ENCODE peak calls at places on chromosomes 5 and 9, in four cellular contexts. S, I, W and U are unnamed samples.

GRCh38 chr9:124074746-124075145 is 63.2 kb downstream of the LHX2 start:
- DNase-seq in I (no peak), W (no peak), S (peak), U (no peak)

GRCh38 chr9:36928670-36929349 is 105.3 kb downstream of the PAX5 start:
- DNase-seq in W (no peak), S (peak), I (peak), U (no peak)

GRCh38 chr9:133204993-133205336 is 4.1 kb downstream of the OBP2B start:
- DNase-seq in S (no peak), W (no peak), I (no peak), U (no peak)

GRCh38 chr9:78707481-78707977 is 410.6 kb downstream of the PSAT1 start:
- DNase-seq in I (peak), S (no peak), W (no peak), U (no peak)

GRCh38 chr9:136791466-136792276 is 527 bp downstream of the TMEM141 start:
- DNase-seq in W (no peak), S (peak), I (no peak), U (peak)

GRCh38 chr9:91374939-91375338 is 13.2 kb upstream of the AUH start:
- DNase-seq in I (peak), W (no peak), S (no peak), U (no peak)

GRCh38 chr9:136742640-136743391 is at the start of gene LCN10:
- DNase-seq in W (no peak), S (peak), I (no peak), U (peak)

GRCh38 chr9:3478549-3478953 is 47.2 kb downstream of the RFX3 start:
- DNase-seq in I (no peak), S (peak), W (no peak), U (no peak)

GRCh38 chr9:69308217-69308931 is 16.6 kb upstream of the ENTREP1 start:
- DNase-seq in W (no peak), I (no peak), S (peak), U (no peak)
- H2BK5ac ChIP-seq in W (peak), I (no peak), S (peak), U (peak)

GRCh38 chr9:130356033-130356432 is 88.7 kb upstream of the ASS1 start:
- DNase-seq in S (no peak), I (no peak), W (no peak), U (no peak)

GRCh38 chr9:130354806-130355205 is 89.2 kb downstream of the HMCN2 start:
- DNase-seq in S (no peak), I (no peak), W (no peak), U (no peak)

GRCh38 chr9:130352081-130352480 is 86.5 kb downstream of the HMCN2 start:
- DNase-seq in I (no peak), W (no peak), S (no peak), U (no peak)

GRCh38 chr9:130352586-130353285 is 87.2 kb downstream of the HMCN2 start:
- DNase-seq in S (no peak), I (no peak), W (no peak), U (no peak)

GRCh38 chr9:130354378-130354777 is 88.8 kb downstream of the HMCN2 start:
- DNase-seq in W (no peak), S (no peak), I (no peak), U (no peak)
- H2BK15ac ChIP-seq in W (no peak), S (no peak), I (no peak), U (no peak)

DNA sequence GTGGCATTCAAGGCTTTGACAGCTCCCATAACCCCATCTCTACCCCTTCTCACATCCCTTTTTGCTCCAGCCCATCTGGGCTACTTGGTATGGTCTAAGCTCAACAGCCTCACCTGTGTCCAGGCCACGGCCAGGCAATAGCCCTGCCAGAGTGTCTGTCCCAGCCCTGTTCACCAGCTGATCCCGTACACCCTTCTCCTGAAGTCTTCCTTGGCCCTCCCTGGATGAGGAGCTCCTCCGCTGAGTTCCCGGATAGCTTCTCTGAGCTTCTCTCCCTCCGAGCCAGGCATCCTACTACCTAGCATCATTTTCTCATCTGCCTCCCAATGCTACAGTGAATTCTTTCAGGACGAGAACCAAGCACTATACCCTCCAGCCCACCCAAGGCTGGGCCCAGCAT is 208.2 kb downstream of the DAB2IP start:
- DNase-seq in I (no peak), W (no peak), S (no peak), U (no peak)
- H4K5ac ChIP-seq in I (no peak), W (no peak), S (no peak), U (no peak)

GRCh38 chr5:61293873-61294272 is 38.2 kb upstream of the ZSWIM6 start:
- DNase-seq in W (no peak), S (no peak), I (no peak), U (no peak)

GRCh38 chr5:61298066-61298465 is 34.0 kb upstream of the ZSWIM6 start:
- DNase-seq in W (no peak), I (no peak), S (no peak), U (no peak)

GRCh38 chr5:61292130-61292672 is 39.9 kb upstream of the ZSWIM6 start:
- DNase-seq in I (no peak), W (no peak), S (no peak), U (no peak)

GRCh38 chr5:61293051-61293450 is 39.0 kb upstream of the ZSWIM6 start:
- DNase-seq in I (no peak), W (no peak), S (no peak), U (no peak)

GRCh38 chr5:61295365-61295764 is 36.7 kb upstream of the ZSWIM6 start:
- DNase-seq in I (no peak), S (no peak), W (no peak), U (no peak)
- H2BK5ac ChIP-seq in I (no peak), S (no peak), W (no peak), U (no peak)

GRCh38 chr5:32173394-32174010 is 617 bp downstream of the GOLPH3 start:
- DNase-seq in S (peak), W (no peak), I (peak), U (peak)
- H2BK15ac ChIP-seq in S (no peak), W (no peak), I (no peak), U (no peak)

GRCh38 chr5:144024085-144024484 is 146.4 kb downstream of the YIPF5 start:
- DNase-seq in W (no peak), S (no peak), I (no peak), U (no peak)
- H4K5ac ChIP-seq in W (no peak), S (no peak), I (no peak), U (no peak)